ENCODE peak calls at places on chromosomes 16 and 17, in six cellular contexts. One of them, this sample, is unnamed.

GRCh38 chr17:2366747-2367494 is 29.6 kb downstream of the SGSM2 start:
- DNase-seq in stimulated activated CD8-positive, alpha-beta memory T cell treated with anti-CD3 and anti-CD28 coated beads, Interleukin-2, amount 100 ng/mL, for 48 hours: no peak
- DNase-seq in activated CD8-positive, alpha-beta memory T cell treated with anti-CD3 and anti-CD28 coated beads, Interleukin-2, amount 50 U/mL, for 4 hours: no peak
- DNase-seq in dorsolateral prefrontal cortex: no peak
- DNase-seq in activated naive CD4-positive, alpha-beta T cell treated with anti-CD3 and anti-CD28 coated beads, Interleukin-2, amount 10 ng/mL, durations not matched to agents 7 days and 5 days: no peak
- DNase-seq in T-helper 1 cell: no peak
- DNase-seq in this sample: peak; percentile 34

GRCh38 chr17:43314582-43314981 is 80.8 kb upstream of the RNU2-1 start:
- DNase-seq in stimulated activated CD8-positive, alpha-beta memory T cell treated with anti-CD3 and anti-CD28 coated beads, Interleukin-2, amount 100 ng/mL, for 48 hours: no peak
- DNase-seq in activated CD8-positive, alpha-beta memory T cell treated with anti-CD3 and anti-CD28 coated beads, Interleukin-2, amount 50 U/mL, for 4 hours: no peak
- DNase-seq in dorsolateral prefrontal cortex: no peak
- DNase-seq in activated naive CD4-positive, alpha-beta T cell treated with anti-CD3 and anti-CD28 coated beads, Interleukin-2, amount 10 ng/mL, durations not matched to agents 7 days and 5 days: no peak
- DNase-seq in T-helper 1 cell: no peak
- DNase-seq in this sample: no peak

GRCh38 chr17:52710363-52710901 is 551.9 kb upstream of the CA10 start:
- DNase-seq in stimulated activated CD8-positive, alpha-beta memory T cell treated with anti-CD3 and anti-CD28 coated beads, Interleukin-2, amount 100 ng/mL, for 48 hours: no peak
- DNase-seq in activated CD8-positive, alpha-beta memory T cell treated with anti-CD3 and anti-CD28 coated beads, Interleukin-2, amount 50 U/mL, for 4 hours: no peak
- DNase-seq in dorsolateral prefrontal cortex: no peak
- DNase-seq in activated naive CD4-positive, alpha-beta T cell treated with anti-CD3 and anti-CD28 coated beads, Interleukin-2, amount 10 ng/mL, durations not matched to agents 7 days and 5 days: no peak
- DNase-seq in T-helper 1 cell: no peak
- DNase-seq in this sample: no peak

GRCh38 chr17:40515491-40516041 is 14.1 kb upstream of the TNS4 start:
- DNase-seq in stimulated activated CD8-positive, alpha-beta memory T cell treated with anti-CD3 and anti-CD28 coated beads, Interleukin-2, amount 100 ng/mL, for 48 hours: no peak
- DNase-seq in activated CD8-positive, alpha-beta memory T cell treated with anti-CD3 and anti-CD28 coated beads, Interleukin-2, amount 50 U/mL, for 4 hours: no peak
- DNase-seq in dorsolateral prefrontal cortex: no peak
- DNase-seq in activated naive CD4-positive, alpha-beta T cell treated with anti-CD3 and anti-CD28 coated beads, Interleukin-2, amount 10 ng/mL, durations not matched to agents 7 days and 5 days: peak; percentile 62
- DNase-seq in T-helper 1 cell: peak; percentile 28
- DNase-seq in this sample: no peak

GRCh38 chr16:426115-426905 is 861 bp downstream of the RAB11FIP3 start:
- DNase-seq in stimulated activated CD8-positive, alpha-beta memory T cell treated with anti-CD3 and anti-CD28 coated beads, Interleukin-2, amount 100 ng/mL, for 48 hours: no peak
- DNase-seq in activated CD8-positive, alpha-beta memory T cell treated with anti-CD3 and anti-CD28 coated beads, Interleukin-2, amount 50 U/mL, for 4 hours: peak; percentile 26
- DNase-seq in dorsolateral prefrontal cortex: no peak
- DNase-seq in activated naive CD4-positive, alpha-beta T cell treated with anti-CD3 and anti-CD28 coated beads, Interleukin-2, amount 10 ng/mL, durations not matched to agents 7 days and 5 days: peak; percentile 30
- DNase-seq in T-helper 1 cell: no peak
- DNase-seq in this sample: no peak

GRCh38 chr16:59042296-59042695 is 308.2 kb upstream of the GOT2 start:
- DNase-seq in stimulated activated CD8-positive, alpha-beta memory T cell treated with anti-CD3 and anti-CD28 coated beads, Interleukin-2, amount 100 ng/mL, for 48 hours: no peak
- DNase-seq in activated CD8-positive, alpha-beta memory T cell treated with anti-CD3 and anti-CD28 coated beads, Interleukin-2, amount 50 U/mL, for 4 hours: no peak
- DNase-seq in dorsolateral prefrontal cortex: no peak
- DNase-seq in activated naive CD4-positive, alpha-beta T cell treated with anti-CD3 and anti-CD28 coated beads, Interleukin-2, amount 10 ng/mL, durations not matched to agents 7 days and 5 days: no peak
- DNase-seq in T-helper 1 cell: no peak
- DNase-seq in this sample: no peak

GRCh38 chr16:11627822-11628457 is 40.3 kb upstream of the SNN start:
- DNase-seq in stimulated activated CD8-positive, alpha-beta memory T cell treated with anti-CD3 and anti-CD28 coated beads, Interleukin-2, amount 100 ng/mL, for 48 hours: no peak
- DNase-seq in activated CD8-positive, alpha-beta memory T cell treated with anti-CD3 and anti-CD28 coated beads, Interleukin-2, amount 50 U/mL, for 4 hours: no peak
- DNase-seq in dorsolateral prefrontal cortex: no peak
- DNase-seq in activated naive CD4-positive, alpha-beta T cell treated with anti-CD3 and anti-CD28 coated beads, Interleukin-2, amount 10 ng/mL, durations not matched to agents 7 days and 5 days: no peak
- DNase-seq in T-helper 1 cell: no peak
- DNase-seq in this sample: no peak

GRCh38 chr17:34581446-34582184 is 2.2 kb downstream of the TMEM132E start:
- DNase-seq in stimulated activated CD8-positive, alpha-beta memory T cell treated with anti-CD3 and anti-CD28 coated beads, Interleukin-2, amount 100 ng/mL, for 48 hours: no peak
- DNase-seq in activated CD8-positive, alpha-beta memory T cell treated with anti-CD3 and anti-CD28 coated beads, Interleukin-2, amount 50 U/mL, for 4 hours: no peak
- DNase-seq in dorsolateral prefrontal cortex: no peak
- DNase-seq in activated naive CD4-positive, alpha-beta T cell treated with anti-CD3 and anti-CD28 coated beads, Interleukin-2, amount 10 ng/mL, durations not matched to agents 7 days and 5 days: no peak
- DNase-seq in T-helper 1 cell: no peak
- DNase-seq in this sample: no peak

GRCh38 chr17:40176409-40177110 is 710 bp upstream of the RAPGEFL1 start:
- DNase-seq in stimulated activated CD8-positive, alpha-beta memory T cell treated with anti-CD3 and anti-CD28 coated beads, Interleukin-2, amount 100 ng/mL, for 48 hours: no peak
- DNase-seq in activated CD8-positive, alpha-beta memory T cell treated with anti-CD3 and anti-CD28 coated beads, Interleukin-2, amount 50 U/mL, for 4 hours: no peak
- DNase-seq in dorsolateral prefrontal cortex: no peak
- DNase-seq in activated naive CD4-positive, alpha-beta T cell treated with anti-CD3 and anti-CD28 coated beads, Interleukin-2, amount 10 ng/mL, durations not matched to agents 7 days and 5 days: no peak
- DNase-seq in T-helper 1 cell: no peak
- DNase-seq in this sample: no peak

GRCh38 chr17:76995352-76996105 is 127.3 kb downstream of the MGAT5B start:
- DNase-seq in stimulated activated CD8-positive, alpha-beta memory T cell treated with anti-CD3 and anti-CD28 coated beads, Interleukin-2, amount 100 ng/mL, for 48 hours: no peak
- DNase-seq in activated CD8-positive, alpha-beta memory T cell treated with anti-CD3 and anti-CD28 coated beads, Interleukin-2, amount 50 U/mL, for 4 hours: no peak
- DNase-seq in dorsolateral prefrontal cortex: no peak
- DNase-seq in activated naive CD4-positive, alpha-beta T cell treated with anti-CD3 and anti-CD28 coated beads, Interleukin-2, amount 10 ng/mL, durations not matched to agents 7 days and 5 days: peak; percentile 41
- DNase-seq in T-helper 1 cell: no peak
- DNase-seq in this sample: no peak

GRCh38 chr17:80219013-80219776 is 938 bp downstream of the SGSH start:
- DNase-seq in stimulated activated CD8-positive, alpha-beta memory T cell treated with anti-CD3 and anti-CD28 coated beads, Interleukin-2, amount 100 ng/mL, for 48 hours: peak; percentile 79
- DNase-seq in activated CD8-positive, alpha-beta memory T cell treated with anti-CD3 and anti-CD28 coated beads, Interleukin-2, amount 50 U/mL, for 4 hours: peak; percentile 95
- DNase-seq in dorsolateral prefrontal cortex: no peak
- DNase-seq in activated naive CD4-positive, alpha-beta T cell treated with anti-CD3 and anti-CD28 coated beads, Interleukin-2, amount 10 ng/mL, durations not matched to agents 7 days and 5 days: peak; percentile 91
- DNase-seq in T-helper 1 cell: peak; percentile 83
- DNase-seq in this sample: no peak

GRCh38 chr17:30095507-30096244 is 20.9 kb upstream of the NSRP1 start:
- DNase-seq in stimulated activated CD8-positive, alpha-beta memory T cell treated with anti-CD3 and anti-CD28 coated beads, Interleukin-2, amount 100 ng/mL, for 48 hours: no peak
- DNase-seq in activated CD8-positive, alpha-beta memory T cell treated with anti-CD3 and anti-CD28 coated beads, Interleukin-2, amount 50 U/mL, for 4 hours: no peak
- DNase-seq in dorsolateral prefrontal cortex: no peak
- DNase-seq in activated naive CD4-positive, alpha-beta T cell treated with anti-CD3 and anti-CD28 coated beads, Interleukin-2, amount 10 ng/mL, durations not matched to agents 7 days and 5 days: peak; percentile 28
- DNase-seq in T-helper 1 cell: no peak
- DNase-seq in this sample: no peak

GRCh38 chr16:58451945-58452401 is 48.0 kb upstream of the NDRG4 start:
- DNase-seq in stimulated activated CD8-positive, alpha-beta memory T cell treated with anti-CD3 and anti-CD28 coated beads, Interleukin-2, amount 100 ng/mL, for 48 hours: no peak
- DNase-seq in activated CD8-positive, alpha-beta memory T cell treated with anti-CD3 and anti-CD28 coated beads, Interleukin-2, amount 50 U/mL, for 4 hours: no peak
- DNase-seq in dorsolateral prefrontal cortex: no peak
- DNase-seq in activated naive CD4-positive, alpha-beta T cell treated with anti-CD3 and anti-CD28 coated beads, Interleukin-2, amount 10 ng/mL, durations not matched to agents 7 days and 5 days: no peak
- DNase-seq in T-helper 1 cell: no peak
- DNase-seq in this sample: no peak

GRCh38 chr16:396605-397004 is 394 bp upstream of the NME4 start:
- DNase-seq in stimulated activated CD8-positive, alpha-beta memory T cell treated with anti-CD3 and anti-CD28 coated beads, Interleukin-2, amount 100 ng/mL, for 48 hours: no peak
- DNase-seq in activated CD8-positive, alpha-beta memory T cell treated with anti-CD3 and anti-CD28 coated beads, Interleukin-2, amount 50 U/mL, for 4 hours: no peak
- DNase-seq in dorsolateral prefrontal cortex: no peak
- DNase-seq in activated naive CD4-positive, alpha-beta T cell treated with anti-CD3 and anti-CD28 coated beads, Interleukin-2, amount 10 ng/mL, durations not matched to agents 7 days and 5 days: no peak
- DNase-seq in T-helper 1 cell: no peak
- DNase-seq in this sample: no peak

GRCh38 chr16:76338472-76338871 is 61.3 kb downstream of the CNTNAP4 start:
- DNase-seq in stimulated activated CD8-positive, alpha-beta memory T cell treated with anti-CD3 and anti-CD28 coated beads, Interleukin-2, amount 100 ng/mL, for 48 hours: no peak
- DNase-seq in activated CD8-positive, alpha-beta memory T cell treated with anti-CD3 and anti-CD28 coated beads, Interleukin-2, amount 50 U/mL, for 4 hours: no peak
- DNase-seq in dorsolateral prefrontal cortex: no peak
- DNase-seq in activated naive CD4-positive, alpha-beta T cell treated with anti-CD3 and anti-CD28 coated beads, Interleukin-2, amount 10 ng/mL, durations not matched to agents 7 days and 5 days: no peak
- DNase-seq in T-helper 1 cell: no peak
- DNase-seq in this sample: no peak

GRCh38 chr17:64382184-64382583 is 8.5 kb downstream of the PECAM1 start:
- DNase-seq in stimulated activated CD8-positive, alpha-beta memory T cell treated with anti-CD3 and anti-CD28 coated beads, Interleukin-2, amount 100 ng/mL, for 48 hours: no peak
- DNase-seq in activated CD8-positive, alpha-beta memory T cell treated with anti-CD3 and anti-CD28 coated beads, Interleukin-2, amount 50 U/mL, for 4 hours: no peak
- DNase-seq in dorsolateral prefrontal cortex: no peak
- DNase-seq in activated naive CD4-positive, alpha-beta T cell treated with anti-CD3 and anti-CD28 coated beads, Interleukin-2, amount 10 ng/mL, durations not matched to agents 7 days and 5 days: no peak
- DNase-seq in T-helper 1 cell: no peak
- DNase-seq in this sample: no peak

GRCh38 chr16:3028716-3029319 is 5.0 kb downstream of the THOC6 start:
- DNase-seq in stimulated activated CD8-positive, alpha-beta memory T cell treated with anti-CD3 and anti-CD28 coated beads, Interleukin-2, amount 100 ng/mL, for 48 hours: no peak
- DNase-seq in activated CD8-positive, alpha-beta memory T cell treated with anti-CD3 and anti-CD28 coated beads, Interleukin-2, amount 50 U/mL, for 4 hours: no peak
- DNase-seq in dorsolateral prefrontal cortex: no peak
- DNase-seq in activated naive CD4-positive, alpha-beta T cell treated with anti-CD3 and anti-CD28 coated beads, Interleukin-2, amount 10 ng/mL, durations not matched to agents 7 days and 5 days: no peak
- DNase-seq in T-helper 1 cell: no peak
- DNase-seq in this sample: no peak

GRCh38 chr17:78267257-78268073 is 36.0 kb downstream of the TMEM235 start:
- DNase-seq in stimulated activated CD8-positive, alpha-beta memory T cell treated with anti-CD3 and anti-CD28 coated beads, Interleukin-2, amount 100 ng/mL, for 48 hours: no peak
- DNase-seq in activated CD8-positive, alpha-beta memory T cell treated with anti-CD3 and anti-CD28 coated beads, Interleukin-2, amount 50 U/mL, for 4 hours: no peak
- DNase-seq in dorsolateral prefrontal cortex: no peak
- DNase-seq in activated naive CD4-positive, alpha-beta T cell treated with anti-CD3 and anti-CD28 coated beads, Interleukin-2, amount 10 ng/mL, durations not matched to agents 7 days and 5 days: no peak
- DNase-seq in T-helper 1 cell: no peak
- DNase-seq in this sample: no peak

GRCh38 chr17:49216953-49217650 is 6.6 kb downstream of the ABI3 start:
- DNase-seq in stimulated activated CD8-positive, alpha-beta memory T cell treated with anti-CD3 and anti-CD28 coated beads, Interleukin-2, amount 100 ng/mL, for 48 hours: no peak
- DNase-seq in activated CD8-positive, alpha-beta memory T cell treated with anti-CD3 and anti-CD28 coated beads, Interleukin-2, amount 50 U/mL, for 4 hours: no peak
- DNase-seq in dorsolateral prefrontal cortex: no peak
- DNase-seq in activated naive CD4-positive, alpha-beta T cell treated with anti-CD3 and anti-CD28 coated beads, Interleukin-2, amount 10 ng/mL, durations not matched to agents 7 days and 5 days: no peak
- DNase-seq in T-helper 1 cell: no peak
- DNase-seq in this sample: no peak